ENCODE peak calls at places on chromosomes 13 and 19, in five cellular contexts. Y, I, M, P and S are unnamed samples.

GRCh38 chr19:16541526-16542044 is 652 bp downstream of the CHERP start:
- DNase-seq in Y (no peak), I (no peak), M (peak), P (no peak), S (no peak)

GRCh38 chr19:49435670-49436069 is 5.7 kb downstream of the SLC17A7 start:
- DNase-seq in Y (no peak), I (no peak), M (no peak), P (no peak), S (no peak)

GRCh38 chr19:5321851-5322681 is 18.5 kb downstream of the PTPRS start:
- DNase-seq in Y (no peak), I (peak), M (no peak), P (no peak), S (no peak)

GRCh38 chr19:8592231-8593009 is 15.2 kb upstream of the MYO1F start:
- DNase-seq in Y (no peak), I (peak), M (peak), P (peak), S (no peak)

GRCh38 chr13:97295279-97296182 is 73.4 kb downstream of the MBNL2 start:
- DNase-seq in Y (no peak), I (no peak), M (peak), P (no peak), S (no peak)

GRCh38 chr19:3479177-3479818 is 1.0 kb downstream of the SMIM24 start:
- DNase-seq in Y (no peak), I (no peak), M (no peak), P (peak), S (no peak)

GRCh38 chr19:6752257-6753177 is 13.0 kb downstream of the TRIP10 start:
- DNase-seq in Y (no peak), I (peak), M (no peak), P (no peak), S (no peak)

GRCh38 chr13:40776681-40777165 is 5.7 kb upstream of the MRPS31 start:
- DNase-seq in Y (no peak), I (no peak), M (no peak), P (peak), S (no peak)

GRCh38 chr19:52963229-52963760 is 614 bp upstream of the ZNF816 start:
- DNase-seq in Y (peak), I (peak), M (no peak), P (peak), S (no peak)